ENCODE peak calls at places on chromosomes 12 and 14, in nine cellular contexts. T is endodermal cell, P is prostate gland, Z is left lung, D is testis, M is breast epithelium, C is MM.1S, G is OCI-LY7, H is PC-3. L is an unnamed sample.
A peak's percentile ranks its signal among the peaks of the same experiment; 100 is the strongest.

GRCh38 chr14:69708586-69709169 is 58.3 kb upstream of the SRSF5 start:
- DNase-seq in G (peak; percentile 71), H (peak; percentile 46), Z (no peak), T (peak; percentile 84), P (no peak), D (no peak), C (no peak), M (no peak), L (no peak)

GRCh38 chr12:121288941-121289340 is 7.6 kb downstream of the CAMKK2 start:
- DNase-seq in C (no peak), T (no peak), H (no peak), M (no peak), Z (no peak), D (peak; percentile 39), P (no peak), G (no peak), L (no peak)

GRCh38 chr14:63308723-63309317 is 9.9 kb downstream of the GPHB5 start:
- DNase-seq in D (no peak), C (no peak), G (peak; percentile 46), Z (no peak), H (peak; percentile 55), P (no peak), M (no peak), T (peak; percentile 90), L (peak; percentile 0)

GRCh38 chr12:91274886-91275285 is 92.3 kb upstream of the DCN start:
- DNase-seq in M (no peak), C (no peak), P (peak; percentile 9), D (peak; percentile 35), G (no peak), T (no peak), Z (no peak), H (no peak), L (no peak)

GRCh38 chr12:101004891-101005290 is 205.1 kb downstream of the SLC5A8 start:
- DNase-seq in Z (no peak), G (no peak), C (no peak), D (no peak), M (no peak), T (no peak), P (no peak), H (peak; percentile 42), L (no peak)

GRCh38 chr12:79451988-79452387 is 238.8 kb downstream of the PAWR start:
- DNase-seq in C (no peak), G (no peak), M (peak; percentile 81), D (peak; percentile 72), P (peak; percentile 23), Z (peak; percentile 41), H (peak; percentile 96), T (no peak), L (no peak)

GRCh38 chr12:107330901-107331431 is 237.6 kb upstream of the CRY1 start:
- DNase-seq in D (no peak), G (no peak), P (no peak), M (no peak), T (peak; percentile 61), Z (no peak), H (peak; percentile 62), C (no peak), L (peak; percentile 42)

GRCh38 chr12:108793756-108794441 is 62.6 kb upstream of the CORO1C start:
- DNase-seq in C (no peak), G (no peak), D (peak; percentile 76), T (peak; percentile 47), M (no peak), H (no peak), P (no peak), Z (no peak), L (no peak)

GRCh38 chr14:30553311-30553989 is 5.5 kb upstream of the G2E3 start:
- DNase-seq in H (peak; percentile 84), P (no peak), G (no peak), T (no peak), C (no peak), D (no peak), M (no peak), Z (no peak), L (no peak)

GRCh38 chr12:89525002-89525823 is 617 bp upstream of the GALNT4 start:
- DNase-seq in T (peak; percentile 90), D (peak; percentile 63), H (peak; percentile 42), P (peak; percentile 48), G (peak; percentile 71), Z (peak; percentile 60), M (no peak), C (peak; percentile 63), L (peak; percentile 21)

GRCh38 chr14:21300892-21301291 is 21.0 kb downstream of the RPGRIP1 start:
- DNase-seq in P (no peak), G (peak; percentile 51), T (peak; percentile 84), H (no peak), Z (no peak), D (peak; percentile 17), C (no peak), M (no peak), L (no peak)

GRCh38 chr12:53466640-53467039 is 14.7 kb downstream of the PCBP2 start:
- DNase-seq in C (no peak), M (no peak), G (no peak), H (no peak), T (no peak), Z (no peak), D (no peak), P (peak; percentile 39), L (no peak)
- H3K27ac ChIP-seq in C (peak overlapping the region; percentile 94), M (no peak overlapping the region), G (no peak overlapping the region), H (no peak overlapping the region), T (no peak overlapping the region), Z (no peak overlapping the region), D (no peak overlapping the region), P (no peak overlapping the region), L (no peak overlapping the region)

GRCh38 chr14:103528512-103529382 is at the start of gene TRMT61A:
- DNase-seq in D (peak; percentile 92), M (peak; percentile 85), P (peak; percentile 92), G (peak; percentile 84), H (peak; percentile 85), T (peak; percentile 95), Z (peak; percentile 91), C (peak; percentile 57), L (peak; percentile 76)

GRCh38 chr14:103531421-103532215 is 2.6 kb downstream of the TRMT61A start:
- DNase-seq in M (no peak), T (no peak), H (no peak), P (no peak), D (no peak), Z (no peak), G (no peak), C (no peak), L (no peak)

GRCh38 chr14:103530831-103531230 is 1.8 kb downstream of the TRMT61A start:
- DNase-seq in T (no peak), G (no peak), Z (no peak), D (no peak), H (no peak), C (no peak), P (no peak), M (no peak), L (no peak)

GRCh38 chr14:103529383-103530365 is 678 bp downstream of the TRMT61A start:
- DNase-seq in H (no peak), P (no peak), D (no peak), G (no peak), Z (no peak), T (no peak), C (no peak), M (no peak), L (no peak)

GRCh38 chr14:103530390-103530789 is 1.4 kb downstream of the TRMT61A start:
- DNase-seq in G (no peak), T (peak; percentile 91), P (no peak), C (no peak), M (no peak), Z (no peak), D (no peak), H (peak; percentile 32), L (no peak)
- H3K4me1 ChIP-seq in G (peaks cover 28% of the 10 kb centered on the region), T (peaks cover 16% of the 10 kb centered on the region), P (peaks cover 20% of the 10 kb centered on the region), C (no peaks in the 10 kb centered on the region), M (peaks cover 25% of the 10 kb centered on the region), Z (peaks cover 51% of the 10 kb centered on the region), D (peaks cover 67% of the 10 kb centered on the region), H (peaks cover 22% of the 10 kb centered on the region), L (peaks cover 19% of the 10 kb centered on the region)

DNA sequence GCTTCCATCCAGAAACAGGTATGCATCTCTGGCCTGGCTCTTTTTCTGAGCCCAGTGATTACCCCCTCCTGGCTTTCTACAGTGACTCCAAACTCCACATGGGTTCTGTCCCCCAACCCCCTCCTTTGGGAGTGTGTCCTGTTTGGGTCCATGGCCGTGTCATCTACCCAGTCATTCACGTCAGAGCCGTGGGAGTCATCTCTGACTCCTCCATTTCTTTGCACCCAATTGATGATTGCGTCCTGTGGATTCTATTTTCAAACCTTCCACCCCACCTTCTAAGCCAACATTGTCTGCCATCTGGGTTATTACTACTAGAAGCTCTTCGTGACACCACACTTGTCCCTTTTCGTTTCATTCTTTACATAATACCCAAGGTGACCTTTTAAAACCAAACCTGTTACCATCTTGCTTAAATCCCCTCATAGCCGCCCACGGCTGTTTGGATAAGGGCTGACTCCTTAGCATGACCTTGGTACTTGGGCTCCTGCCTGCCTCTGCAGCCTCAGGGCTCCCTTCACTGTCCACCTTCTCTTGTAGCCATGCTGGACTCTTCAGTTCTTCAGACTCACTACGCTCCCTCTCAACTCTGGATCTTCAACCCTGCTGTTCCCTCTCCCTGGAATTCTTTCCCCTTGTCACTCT is 38.1 kb upstream of the NT5DC3 start:
- DNase-seq in Z (no peak), M (no peak), G (no peak), D (no peak), C (no peak), P (no peak), H (no peak), T (no peak), L (no peak)
- H3K27ac ChIP-seq in Z (no peak overlapping the region), M (no peak overlapping the region), G (no peak overlapping the region), D (no peak overlapping the region), C (no peak overlapping the region), P (no peak overlapping the region), H (no peak overlapping the region), T (no peak overlapping the region), L (no peak overlapping the region)

GRCh38 chr14:88823968-88824313 is 510 bp upstream of the TTC8 start:
- DNase-seq in D (no peak), P (no peak), M (no peak), C (no peak), H (no peak), T (no peak), Z (no peak), G (no peak), L (no peak)

GRCh38 chr14:88825078-88825458 is 617 bp downstream of the TTC8 start:
- DNase-seq in H (no peak), G (no peak), D (no peak), T (no peak), M (no peak), Z (no peak), P (no peak), C (no peak), L (no peak)

GRCh38 chr14:88824314-88825077 is at the start of gene TTC8:
- DNase-seq in Z (peak; percentile 92), H (peak; percentile 85), G (peak; percentile 90), C (peak; percentile 75), T (peak; percentile 94), D (peak; percentile 94), P (peak; percentile 85), M (peak; percentile 81), L (peak; percentile 90)

GRCh38 chr14:88821888-88822287 is 2.6 kb upstream of the TTC8 start:
- DNase-seq in C (no peak), D (no peak), T (no peak), M (no peak), G (no peak), P (no peak), H (no peak), Z (no peak), L (no peak)

DNA sequence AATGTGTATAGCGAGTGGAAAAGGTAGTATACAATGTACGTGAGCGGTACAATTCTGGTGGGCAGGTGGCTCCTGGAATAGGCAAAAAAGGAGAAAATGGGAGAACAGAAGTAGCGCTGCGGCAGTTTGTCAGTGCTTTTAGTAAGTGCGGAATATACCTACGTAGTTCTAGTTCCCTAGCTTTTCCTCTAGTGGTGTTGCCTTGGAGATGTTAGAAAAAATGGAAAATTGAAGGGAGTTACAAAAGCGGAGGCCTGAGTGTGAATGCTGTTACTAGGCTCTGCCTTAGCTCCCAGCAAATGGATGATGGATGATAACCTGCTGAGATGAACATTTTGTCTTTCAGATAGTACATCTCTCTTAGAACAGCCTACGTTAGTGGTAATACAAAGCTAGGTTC is 1.1 kb downstream of the TTC8 start:
- DNase-seq in T (no peak), C (no peak), H (no peak), D (no peak), G (no peak), Z (no peak), P (no peak), M (no peak), L (no peak)
- H3K4me1 ChIP-seq in T (peaks cover 5% of the 10 kb centered on the region), C (no peaks in the 10 kb centered on the region), H (peaks cover 24% of the 10 kb centered on the region), D (peaks cover 36% of the 10 kb centered on the region), G (peaks cover 7% of the 10 kb centered on the region), Z (peaks cover 19% of the 10 kb centered on the region), P (no peaks in the 10 kb centered on the region), M (no peaks in the 10 kb centered on the region), L (peaks cover 5% of the 10 kb centered on the region)

L was measured in naive thymus-derived CD4-positive, alpha-beta T cell.